ENCODE peak calls at places on chromosome X, in eight cellular contexts. One of them, this sample, is unnamed.

GRCh38 chrX:54043084-54043483 is 1.2 kb downstream of the PHF8 start:
- DNase-seq in fibroblast of mammary gland: no peak
- DNase-seq in CD4-positive, CD25-positive, alpha-beta regulatory T cell: no peak
- DNase-seq in epithelial cell of esophagus: no peak
- DNase-seq in cardiac muscle cell: no peak
- DNase-seq in upper lobe of left lung: no peak
- DNase-seq in neuronal stem cell: peak
- DNase-seq in CD8-positive, alpha-beta memory T cell: no peak
- DNase-seq in this sample: no peak

GRCh38 chrX:113802837-113803236 is 781.0 kb upstream of the HTR2C start:
- DNase-seq in upper lobe of left lung: no peak
- DNase-seq in epithelial cell of esophagus: no peak
- DNase-seq in CD8-positive, alpha-beta memory T cell: no peak
- DNase-seq in CD4-positive, CD25-positive, alpha-beta regulatory T cell: no peak
- DNase-seq in cardiac muscle cell: no peak
- DNase-seq in fibroblast of mammary gland: no peak
- DNase-seq in neuronal stem cell: no peak
- DNase-seq in this sample: no peak

GRCh38 chrX:85243761-85244410 is at the start of the genes SATL1 and ZNF711:
- DNase-seq in fibroblast of mammary gland: peak
- DNase-seq in epithelial cell of esophagus: peak
- DNase-seq in neuronal stem cell: peak
- DNase-seq in CD8-positive, alpha-beta memory T cell: no peak
- DNase-seq in upper lobe of left lung: peak
- DNase-seq in cardiac muscle cell: peak
- DNase-seq in CD4-positive, CD25-positive, alpha-beta regulatory T cell: no peak
- DNase-seq in this sample: peak

GRCh38 chrX:31546130-31546529 is 474.3 kb upstream of the FTHL17 start:
- DNase-seq in epithelial cell of esophagus: peak
- DNase-seq in fibroblast of mammary gland: peak
- DNase-seq in neuronal stem cell: no peak
- DNase-seq in upper lobe of left lung: no peak
- DNase-seq in CD8-positive, alpha-beta memory T cell: no peak
- DNase-seq in cardiac muscle cell: no peak
- DNase-seq in CD4-positive, CD25-positive, alpha-beta regulatory T cell: no peak
- DNase-seq in this sample: peak

GRCh38 chrX:106752101-106752678 is 25.7 kb downstream of the RNF128 start:
- DNase-seq in CD4-positive, CD25-positive, alpha-beta regulatory T cell: no peak
- DNase-seq in CD8-positive, alpha-beta memory T cell: no peak
- DNase-seq in cardiac muscle cell: peak
- DNase-seq in fibroblast of mammary gland: peak
- DNase-seq in upper lobe of left lung: no peak
- DNase-seq in epithelial cell of esophagus: peak
- DNase-seq in neuronal stem cell: no peak
- DNase-seq in this sample: peak

GRCh38 chrX:104343408-104344129 is 88.8 kb upstream of the ESX1 start:
- DNase-seq in epithelial cell of esophagus: peak
- DNase-seq in neuronal stem cell: peak
- DNase-seq in upper lobe of left lung: no peak
- DNase-seq in CD8-positive, alpha-beta memory T cell: no peak
- DNase-seq in CD4-positive, CD25-positive, alpha-beta regulatory T cell: peak
- DNase-seq in fibroblast of mammary gland: peak
- DNase-seq in cardiac muscle cell: peak
- DNase-seq in this sample: peak

GRCh38 chrX:39821011-39821708 is 276.6 kb downstream of the BCOR start:
- DNase-seq in epithelial cell of esophagus: no peak
- DNase-seq in CD4-positive, CD25-positive, alpha-beta regulatory T cell: no peak
- DNase-seq in upper lobe of left lung: no peak
- DNase-seq in CD8-positive, alpha-beta memory T cell: no peak
- DNase-seq in neuronal stem cell: peak
- DNase-seq in cardiac muscle cell: peak
- DNase-seq in fibroblast of mammary gland: peak
- DNase-seq in this sample: peak

GRCh38 chrX:23365541-23365940 is 30.9 kb downstream of the PTCHD1 start:
- DNase-seq in CD8-positive, alpha-beta memory T cell: no peak
- DNase-seq in neuronal stem cell: no peak
- DNase-seq in CD4-positive, CD25-positive, alpha-beta regulatory T cell: no peak
- DNase-seq in cardiac muscle cell: no peak
- DNase-seq in epithelial cell of esophagus: no peak
- DNase-seq in upper lobe of left lung: no peak
- DNase-seq in fibroblast of mammary gland: no peak
- DNase-seq in this sample: no peak

GRCh38 chrX:44871114-44871645 is 1.8 kb upstream of the KDM6A start:
- DNase-seq in CD4-positive, CD25-positive, alpha-beta regulatory T cell: no peak
- DNase-seq in fibroblast of mammary gland: peak
- DNase-seq in epithelial cell of esophagus: peak
- DNase-seq in cardiac muscle cell: no peak
- DNase-seq in neuronal stem cell: no peak
- DNase-seq in upper lobe of left lung: peak
- DNase-seq in CD8-positive, alpha-beta memory T cell: no peak
- DNase-seq in this sample: peak

GRCh38 chrX:15242899-15243555 is 26.9 kb downstream of the ASB9 start:
- DNase-seq in CD4-positive, CD25-positive, alpha-beta regulatory T cell: peak
- DNase-seq in upper lobe of left lung: no peak
- DNase-seq in cardiac muscle cell: peak
- DNase-seq in neuronal stem cell: peak
- DNase-seq in epithelial cell of esophagus: peak
- DNase-seq in CD8-positive, alpha-beta memory T cell: peak
- DNase-seq in fibroblast of mammary gland: peak
- DNase-seq in this sample: peak

GRCh38 chrX:154432210-154432609 is 3.7 kb downstream of the ATP6AP1 start:
- DNase-seq in upper lobe of left lung: no peak
- DNase-seq in CD8-positive, alpha-beta memory T cell: no peak
- DNase-seq in neuronal stem cell: no peak
- DNase-seq in cardiac muscle cell: no peak
- DNase-seq in epithelial cell of esophagus: no peak
- DNase-seq in fibroblast of mammary gland: no peak
- DNase-seq in CD4-positive, CD25-positive, alpha-beta regulatory T cell: no peak
- DNase-seq in this sample: no peak

GRCh38 chrX:53316860-53317237 is 35.5 kb upstream of the IQSEC2 start:
- DNase-seq in fibroblast of mammary gland: no peak
- DNase-seq in CD8-positive, alpha-beta memory T cell: no peak
- DNase-seq in CD4-positive, CD25-positive, alpha-beta regulatory T cell: no peak
- DNase-seq in cardiac muscle cell: no peak
- DNase-seq in upper lobe of left lung: no peak
- DNase-seq in epithelial cell of esophagus: no peak
- DNase-seq in neuronal stem cell: no peak
- DNase-seq in this sample: no peak

GRCh38 chrX:153913211-153913610 is 8.7 kb downstream of the AVPR2 start:
- DNase-seq in CD8-positive, alpha-beta memory T cell: no peak
- DNase-seq in epithelial cell of esophagus: no peak
- DNase-seq in upper lobe of left lung: no peak
- DNase-seq in fibroblast of mammary gland: no peak
- DNase-seq in cardiac muscle cell: no peak
- DNase-seq in CD4-positive, CD25-positive, alpha-beta regulatory T cell: no peak
- DNase-seq in neuronal stem cell: no peak
- DNase-seq in this sample: no peak

GRCh38 chrX:121781991-121782390 is 734.6 kb downstream of the GLUD2 start:
- DNase-seq in CD4-positive, CD25-positive, alpha-beta regulatory T cell: no peak
- DNase-seq in fibroblast of mammary gland: no peak
- DNase-seq in neuronal stem cell: no peak
- DNase-seq in CD8-positive, alpha-beta memory T cell: no peak
- DNase-seq in epithelial cell of esophagus: peak
- DNase-seq in cardiac muscle cell: no peak
- DNase-seq in upper lobe of left lung: no peak
- DNase-seq in this sample: no peak

GRCh38 chrX:53048169-53049126 is at the start of gene GPR173:
- DNase-seq in fibroblast of mammary gland: peak
- DNase-seq in CD4-positive, CD25-positive, alpha-beta regulatory T cell: no peak
- DNase-seq in upper lobe of left lung: peak
- DNase-seq in CD8-positive, alpha-beta memory T cell: no peak
- DNase-seq in neuronal stem cell: peak
- DNase-seq in epithelial cell of esophagus: peak
- DNase-seq in cardiac muscle cell: peak
- DNase-seq in this sample: peak

GRCh38 chrX:134202561-134202960 is 34.4 kb upstream of the CCDC160 start:
- DNase-seq in neuronal stem cell: no peak
- DNase-seq in CD4-positive, CD25-positive, alpha-beta regulatory T cell: no peak
- DNase-seq in upper lobe of left lung: no peak
- DNase-seq in epithelial cell of esophagus: no peak
- DNase-seq in cardiac muscle cell: peak
- DNase-seq in fibroblast of mammary gland: no peak
- DNase-seq in CD8-positive, alpha-beta memory T cell: no peak
- DNase-seq in this sample: no peak

GRCh38 chrX:103629295-103630170 is 758 bp downstream of the TCEAL1 start:
- DNase-seq in CD4-positive, CD25-positive, alpha-beta regulatory T cell: peak
- DNase-seq in CD8-positive, alpha-beta memory T cell: no peak
- DNase-seq in fibroblast of mammary gland: peak
- DNase-seq in neuronal stem cell: peak
- DNase-seq in cardiac muscle cell: peak
- DNase-seq in upper lobe of left lung: peak
- DNase-seq in epithelial cell of esophagus: peak
- DNase-seq in this sample: peak

GRCh38 chrX:22999696-23000223 is at the start of gene DDX53:
- DNase-seq in cardiac muscle cell: no peak
- DNase-seq in CD8-positive, alpha-beta memory T cell: no peak
- DNase-seq in neuronal stem cell: no peak
- DNase-seq in upper lobe of left lung: no peak
- DNase-seq in epithelial cell of esophagus: no peak
- DNase-seq in fibroblast of mammary gland: no peak
- DNase-seq in CD4-positive, CD25-positive, alpha-beta regulatory T cell: no peak
- DNase-seq in this sample: no peak

GRCh38 chrX:134171661-134172587 is 65.1 kb upstream of the CCDC160 start:
- DNase-seq in cardiac muscle cell: peak
- DNase-seq in CD4-positive, CD25-positive, alpha-beta regulatory T cell: peak
- DNase-seq in epithelial cell of esophagus: no peak
- DNase-seq in upper lobe of left lung: no peak
- DNase-seq in neuronal stem cell: no peak
- DNase-seq in fibroblast of mammary gland: no peak
- DNase-seq in CD8-positive, alpha-beta memory T cell: no peak
- DNase-seq in this sample: no peak

GRCh38 chrX:46408553-46409407 is 136.4 kb downstream of the ZNF674 start:
- DNase-seq in CD4-positive, CD25-positive, alpha-beta regulatory T cell: peak
- DNase-seq in fibroblast of mammary gland: peak
- DNase-seq in CD8-positive, alpha-beta memory T cell: peak
- DNase-seq in neuronal stem cell: peak
- DNase-seq in cardiac muscle cell: peak
- DNase-seq in upper lobe of left lung: peak
- DNase-seq in epithelial cell of esophagus: peak
- DNase-seq in this sample: peak

GRCh38 chrX:3244203-3244743 is 102.2 kb downstream of the MXRA5 start:
- DNase-seq in neuronal stem cell: no peak
- DNase-seq in cardiac muscle cell: no peak
- DNase-seq in CD8-positive, alpha-beta memory T cell: no peak
- DNase-seq in epithelial cell of esophagus: peak
- DNase-seq in fibroblast of mammary gland: peak
- DNase-seq in upper lobe of left lung: no peak
- DNase-seq in CD4-positive, CD25-positive, alpha-beta regulatory T cell: no peak
- DNase-seq in this sample: peak

GRCh38 chrX:70208479-70208878 is 26.0 kb upstream of the AWAT1 start:
- DNase-seq in fibroblast of mammary gland: peak
- DNase-seq in CD8-positive, alpha-beta memory T cell: no peak
- DNase-seq in neuronal stem cell: no peak
- DNase-seq in upper lobe of left lung: no peak
- DNase-seq in CD4-positive, CD25-positive, alpha-beta regulatory T cell: no peak
- DNase-seq in cardiac muscle cell: no peak
- DNase-seq in epithelial cell of esophagus: no peak
- DNase-seq in this sample: peak
- H3K4me3 ChIP-seq in fibroblast of mammary gland: no peak
- H3K4me3 ChIP-seq in CD8-positive, alpha-beta memory T cell: no peak
- H3K4me3 ChIP-seq in neuronal stem cell: no peak
- H3K4me3 ChIP-seq in upper lobe of left lung: no peak
- H3K4me3 ChIP-seq in CD4-positive, CD25-positive, alpha-beta regulatory T cell: no peak
- H3K4me3 ChIP-seq in cardiac muscle cell: no peak
- H3K4me3 ChIP-seq in epithelial cell of esophagus: no peak
- H3K4me3 ChIP-seq in this sample: no peak

DNA sequence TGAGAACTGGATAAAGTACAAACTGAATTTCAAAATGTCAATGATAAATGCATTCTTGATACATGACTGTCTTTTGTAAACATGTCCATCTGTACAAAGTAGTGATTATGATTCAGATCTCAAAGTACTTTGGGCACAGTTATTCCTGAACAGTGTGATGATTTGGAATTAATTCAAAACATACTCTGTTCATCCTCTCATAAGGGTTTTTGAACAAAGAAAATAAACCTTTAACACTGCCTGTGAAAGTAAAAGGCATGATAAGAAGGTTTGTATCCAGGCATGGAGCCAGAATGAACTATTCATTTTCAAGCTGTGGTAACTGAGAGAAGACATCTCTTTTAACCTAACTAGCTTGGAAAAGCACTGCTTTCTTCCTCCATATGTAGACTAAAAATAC is 886 bp upstream of the KLHL4 start:
- DNase-seq in CD8-positive, alpha-beta memory T cell: no peak
- DNase-seq in epithelial cell of esophagus: peak
- DNase-seq in upper lobe of left lung: no peak
- DNase-seq in CD4-positive, CD25-positive, alpha-beta regulatory T cell: no peak
- DNase-seq in neuronal stem cell: no peak
- DNase-seq in cardiac muscle cell: no peak
- DNase-seq in fibroblast of mammary gland: peak
- DNase-seq in this sample: no peak
- H3K4me3 ChIP-seq in CD8-positive, alpha-beta memory T cell: no peak
- H3K4me3 ChIP-seq in epithelial cell of esophagus: no peak
- H3K4me3 ChIP-seq in upper lobe of left lung: no peak
- H3K4me3 ChIP-seq in CD4-positive, CD25-positive, alpha-beta regulatory T cell: no peak
- H3K4me3 ChIP-seq in neuronal stem cell: no peak
- H3K4me3 ChIP-seq in cardiac muscle cell: peak
- H3K4me3 ChIP-seq in fibroblast of mammary gland: no peak
- H3K4me3 ChIP-seq in this sample: no peak

GRCh38 chrX:48071064-48071985 is at the start of gene ZNF630:
- DNase-seq in fibroblast of mammary gland: peak
- DNase-seq in CD8-positive, alpha-beta memory T cell: peak
- DNase-seq in upper lobe of left lung: peak
- DNase-seq in cardiac muscle cell: peak
- DNase-seq in epithelial cell of esophagus: peak
- DNase-seq in CD4-positive, CD25-positive, alpha-beta regulatory T cell: peak
- DNase-seq in neuronal stem cell: peak
- DNase-seq in this sample: peak
- H3K4me3 ChIP-seq in fibroblast of mammary gland: peak
- H3K4me3 ChIP-seq in CD8-positive, alpha-beta memory T cell: peak
- H3K4me3 ChIP-seq in upper lobe of left lung: peak
- H3K4me3 ChIP-seq in cardiac muscle cell: peak
- H3K4me3 ChIP-seq in epithelial cell of esophagus: peak
- H3K4me3 ChIP-seq in CD4-positive, CD25-positive, alpha-beta regulatory T cell: peak
- H3K4me3 ChIP-seq in neuronal stem cell: peak
- H3K4me3 ChIP-seq in this sample: peak

GRCh38 chrX:74450803-74451449 is 29.6 kb downstream of the SLC16A2 start:
- DNase-seq in CD4-positive, CD25-positive, alpha-beta regulatory T cell: no peak
- DNase-seq in cardiac muscle cell: no peak
- DNase-seq in epithelial cell of esophagus: peak
- DNase-seq in CD8-positive, alpha-beta memory T cell: no peak
- DNase-seq in neuronal stem cell: no peak
- DNase-seq in upper lobe of left lung: no peak
- DNase-seq in fibroblast of mammary gland: peak
- DNase-seq in this sample: peak

GRCh38 chrX:74453178-74453577 is 31.9 kb downstream of the SLC16A2 start:
- DNase-seq in CD8-positive, alpha-beta memory T cell: no peak
- DNase-seq in CD4-positive, CD25-positive, alpha-beta regulatory T cell: no peak
- DNase-seq in epithelial cell of esophagus: peak
- DNase-seq in fibroblast of mammary gland: no peak
- DNase-seq in upper lobe of left lung: no peak
- DNase-seq in neuronal stem cell: no peak
- DNase-seq in cardiac muscle cell: no peak
- DNase-seq in this sample: no peak

GRCh38 chrX:74452199-74452481 is 30.8 kb downstream of the SLC16A2 start:
- DNase-seq in fibroblast of mammary gland: no peak
- DNase-seq in neuronal stem cell: no peak
- DNase-seq in CD8-positive, alpha-beta memory T cell: no peak
- DNase-seq in cardiac muscle cell: no peak
- DNase-seq in CD4-positive, CD25-positive, alpha-beta regulatory T cell: no peak
- DNase-seq in upper lobe of left lung: no peak
- DNase-seq in epithelial cell of esophagus: no peak
- DNase-seq in this sample: no peak

GRCh38 chrX:74449937-74450330 is 28.6 kb downstream of the SLC16A2 start:
- DNase-seq in CD4-positive, CD25-positive, alpha-beta regulatory T cell: no peak
- DNase-seq in neuronal stem cell: no peak
- DNase-seq in cardiac muscle cell: no peak
- DNase-seq in epithelial cell of esophagus: peak
- DNase-seq in fibroblast of mammary gland: peak
- DNase-seq in CD8-positive, alpha-beta memory T cell: no peak
- DNase-seq in upper lobe of left lung: no peak
- DNase-seq in this sample: peak

GRCh38 chrX:74451450-74452198 is 30.3 kb downstream of the SLC16A2 start:
- DNase-seq in cardiac muscle cell: no peak
- DNase-seq in epithelial cell of esophagus: no peak
- DNase-seq in upper lobe of left lung: no peak
- DNase-seq in CD4-positive, CD25-positive, alpha-beta regulatory T cell: no peak
- DNase-seq in neuronal stem cell: no peak
- DNase-seq in fibroblast of mammary gland: no peak
- DNase-seq in CD8-positive, alpha-beta memory T cell: no peak
- DNase-seq in this sample: no peak
- H3K4me3 ChIP-seq in cardiac muscle cell: no peak
- H3K4me3 ChIP-seq in epithelial cell of esophagus: no peak
- H3K4me3 ChIP-seq in upper lobe of left lung: no peak
- H3K4me3 ChIP-seq in CD4-positive, CD25-positive, alpha-beta regulatory T cell: no peak
- H3K4me3 ChIP-seq in neuronal stem cell: no peak
- H3K4me3 ChIP-seq in fibroblast of mammary gland: no peak
- H3K4me3 ChIP-seq in CD8-positive, alpha-beta memory T cell: no peak
- H3K4me3 ChIP-seq in this sample: no peak

This sample was measured in AG10803.